ENCODE peak calls at places on chromosomes 7 and 10, in seven cellular contexts. R, Q, Y, C, S, T and G are unnamed samples.

GRCh38 chr7:77473240-77474005 is 57.3 kb upstream of the GSAP start:
- DNase-seq in R (no peak), Q (no peak), Y (no peak), C (no peak), S (peak), T (no peak), G (no peak)

GRCh38 chr10:50614444-50615137 is 9.2 kb downstream of the SGMS1 start:
- DNase-seq in R (peak), Q (no peak), Y (no peak), C (no peak), S (no peak), T (no peak), G (peak)

GRCh38 chr10:100817268-100817839 is 72.0 kb downstream of the PAX2 start:
- DNase-seq in R (no peak), Q (no peak), Y (no peak), C (no peak), S (no peak), T (no peak), G (no peak)

GRCh38 chr7:33563010-33563409 is 342.3 kb upstream of the BMPER start:
- DNase-seq in R (no peak), Q (no peak), Y (no peak), C (no peak), S (no peak), T (no peak), G (no peak)

GRCh38 chr10:95214793-95215192 is 20.8 kb downstream of the ACSM6 start:
- DNase-seq in R (peak), Q (no peak), Y (no peak), C (no peak), S (peak), T (no peak), G (no peak)

GRCh38 chr10:18197706-18198105 is 57.5 kb downstream of the CACNB2 start:
- DNase-seq in R (no peak), Q (no peak), Y (no peak), C (no peak), S (no peak), T (no peak), G (no peak)

GRCh38 chr10:5584895-5585516 is 60.2 kb downstream of the CALML3 start:
- DNase-seq in R (peak), Q (peak), Y (no peak), C (no peak), S (peak), T (no peak), G (no peak)

GRCh38 chr7:106563466-106564150 is 97.3 kb downstream of the CCDC71L start:
- DNase-seq in R (no peak), Q (no peak), Y (no peak), C (no peak), S (peak), T (no peak), G (no peak)

GRCh38 chr7:42843209-42843800 is 68.6 kb downstream of the C7orf25 start:
- DNase-seq in R (peak), Q (peak), Y (no peak), C (peak), S (peak), T (no peak), G (peak)

GRCh38 chr10:79418886-79419595 is 26.4 kb downstream of the ZCCHC24 start:
- DNase-seq in R (no peak), Q (no peak), Y (no peak), C (no peak), S (no peak), T (peak), G (no peak)

GRCh38 chr7:46545790-46546189 is 624.7 kb upstream of the IGFBP3 start:
- DNase-seq in R (no peak), Q (no peak), Y (no peak), C (no peak), S (peak), T (no peak), G (no peak)

GRCh38 chr7:30459591-30460245 is 18.9 kb downstream of the NOD1 start:
- DNase-seq in R (no peak), Q (peak), Y (no peak), C (no peak), S (peak), T (no peak), G (no peak)